ENCODE peak calls at places on chromosome 16, in seven cellular contexts. W is KBM-7, Z is MG63, S is AML-193, Y is omental fat pad, U is NCI-H1694, P is T-helper 17 cell. C is an unnamed sample.

GRCh38 chr16:8370374-8371015 is 219.8 kb downstream of the TMEM114 start:
- DNase-seq in W (no peak), Z (peak; percentile 53), S (no peak), Y (no peak), U (no peak), P (no peak), C (peak; percentile 4)

GRCh38 chr16:57445510-57445909 is 1.7 kb downstream of the CIAPIN1 start:
- DNase-seq in W (no peak), Z (no peak), S (no peak), Y (no peak), U (no peak), P (no peak), C (no peak)

GRCh38 chr16:75733305-75734141 is 7.2 kb upstream of the CPHXL start:
- DNase-seq in W (no peak), Z (peak; percentile 88), S (no peak), Y (no peak), U (no peak), P (no peak), C (peak; percentile 58)

GRCh38 chr16:2811703-2812471 is 5.2 kb upstream of the PRSS21 start:
- DNase-seq in W (no peak), Z (peak; percentile 77), S (no peak), Y (no peak), U (no peak), P (no peak), C (no peak)

GRCh38 chr16:57192720-57193486 is 6.8 kb downstream of the RSPRY1 start:
- DNase-seq in W (no peak), Z (no peak), S (no peak), Y (no peak), U (no peak), P (no peak), C (no peak)

GRCh38 chr16:5903153-5903552 is 805.6 kb upstream of the EEF2KMT start:
- DNase-seq in W (no peak), Z (no peak), S (no peak), Y (no peak), U (no peak), P (no peak), C (no peak)

GRCh38 chr16:24815052-24815451 is 30.7 kb upstream of the SLC5A11 start:
- DNase-seq in W (no peak), Z (no peak), S (no peak), Y (no peak), U (no peak), P (no peak), C (no peak)

GRCh38 chr16:89409161-89409711 is 81.1 kb downstream of the ANKRD11 start:
- DNase-seq in W (peak; percentile 19), Z (no peak), S (no peak), Y (no peak), U (no peak), P (peak; percentile 53), C (peak; percentile 67)

GRCh38 chr16:56576585-56577299 is 11.9 kb downstream of the MT4 start:
- DNase-seq in W (peak; percentile 84), Z (peak; percentile 52), S (peak; percentile 76), Y (peak; percentile 53), U (no peak), P (peak; percentile 82), C (peak; percentile 38)

GRCh38 chr16:19898924-19899604 is 14.4 kb upstream of the GPRC5B start:
- DNase-seq in W (peak; percentile 68), Z (peak; percentile 34), S (peak; percentile 48), Y (no peak), U (peak; percentile 21), P (peak; percentile 12), C (peak; percentile 34)

GRCh38 chr16:1920727-1921155 is 2.5 kb upstream of the HS3ST6 start:
- DNase-seq in W (peak; percentile 63), Z (no peak), S (no peak), Y (no peak), U (no peak), P (no peak), C (no peak)

GRCh38 chr16:85080923-85081498 is 31.3 kb downstream of the CIBAR2 start:
- DNase-seq in W (no peak), Z (no peak), S (no peak), Y (no peak), U (no peak), P (no peak), C (no peak)